ENCODE peak calls at places on chromosome 3, in ten cellular contexts. F, U, P, H, R, Q, M, L, C and X are unnamed samples.

GRCh38 chr3:41880387-41880786 is 81.5 kb downstream of the ULK4 start:
- DNase-seq in F (no peak), M (no peak), U (no peak), C (no peak), H (no peak), R (no peak), Q (no peak), L (no peak), P (no peak), X (no peak)

GRCh38 chr3:125589743-125590142 is 5.6 kb downstream of the OSBPL11 start:
- DNase-seq in Q (no peak), P (no peak), C (no peak), M (no peak), F (no peak), L (peak), H (no peak), R (no peak), U (peak), X (no peak)

GRCh38 chr3:46887980-46888494 is 10.5 kb downstream of the PTH1R start:
- DNase-seq in C (no peak), P (no peak), H (no peak), L (no peak), U (no peak), M (no peak), F (no peak), Q (no peak), R (no peak), X (no peak)

GRCh38 chr3:160691151-160691550 is 14.2 kb downstream of the ARL14 start:
- DNase-seq in F (no peak), Q (no peak), R (no peak), U (no peak), C (no peak), L (no peak), H (no peak), M (no peak), P (no peak), X (no peak)

GRCh38 chr3:27089063-27089462 is 280.1 kb downstream of the NEK10 start:
- DNase-seq in Q (no peak), L (peak), M (no peak), U (no peak), P (peak), C (no peak), R (no peak), H (no peak), F (no peak), X (no peak)

GRCh38 chr3:42608586-42608985 is 8.1 kb downstream of the NKTR start:
- DNase-seq in P (no peak), M (no peak), L (peak), Q (peak), F (no peak), R (no peak), U (no peak), H (no peak), C (no peak), X (no peak)

GRCh38 chr3:16183601-16184270 is 9.3 kb downstream of the GALNT15 start:
- DNase-seq in M (no peak), P (no peak), U (no peak), H (peak), F (no peak), L (peak), Q (peak), R (no peak), C (no peak), X (no peak)

GRCh38 chr3:49133226-49133951 is 539 bp upstream of the LAMB2 start:
- DNase-seq in C (no peak), M (peak), H (peak), F (no peak), R (peak), Q (peak), P (peak), L (peak), U (no peak), X (no peak)

GRCh38 chr3:82715091-82715856 is 953.8 kb upstream of the GBE1 start:
- DNase-seq in M (no peak), C (no peak), L (no peak), H (no peak), P (peak), U (no peak), R (peak), Q (no peak), F (no peak), X (no peak)

GRCh38 chr3:65338571-65338970 is 650.8 kb upstream of the ADAMTS9 start:
- DNase-seq in M (no peak), P (no peak), Q (no peak), L (peak), F (no peak), U (no peak), H (no peak), C (no peak), R (no peak), X (no peak)

GRCh38 chr3:32177702-32178198 is 60.7 kb upstream of the CMTM8 start:
- DNase-seq in U (peak), C (peak), F (peak), H (no peak), R (peak), M (peak), Q (peak), L (peak), P (no peak), X (peak)

GRCh38 chr3:8864570-8865350 is 95.3 kb upstream of the OXTR start:
- DNase-seq in H (no peak), Q (no peak), U (no peak), M (no peak), R (no peak), P (no peak), C (no peak), L (no peak), F (no peak), X (no peak)

GRCh38 chr3:179526989-179527391 is 35.7 kb upstream of the ACTL6A start:
- DNase-seq in P (peak), F (no peak), H (no peak), M (peak), C (no peak), Q (peak), L (peak), R (peak), U (no peak), X (no peak)

GRCh38 chr3:175270199-175270837 is 411.2 kb downstream of the NAALADL2 start:
- DNase-seq in F (no peak), R (no peak), Q (peak), P (no peak), L (peak), C (no peak), H (no peak), U (no peak), M (peak), X (no peak)

GRCh38 chr3:188776447-188776846 is 395.3 kb upstream of the TPRG1 start:
- DNase-seq in C (no peak), H (no peak), F (no peak), L (peak), U (no peak), R (no peak), Q (peak), M (no peak), P (no peak), X (no peak)

GRCh38 chr3:55728461-55729100 is 241.5 kb upstream of the WNT5A start:
- DNase-seq in Q (no peak), F (no peak), H (no peak), R (no peak), C (no peak), M (no peak), U (no peak), P (no peak), L (no peak), X (no peak)

GRCh38 chr3:28328188-28329151 is 20.1 kb upstream of the ZCWPW2 start:
- DNase-seq in F (no peak), C (no peak), R (no peak), M (peak), Q (peak), P (no peak), L (peak), H (no peak), U (peak), X (peak)

GRCh38 chr3:71453319-71453718 is 130.2 kb downstream of the FOXP1 start:
- DNase-seq in U (no peak), M (no peak), H (no peak), L (no peak), P (no peak), R (no peak), Q (no peak), C (no peak), F (no peak), X (no peak)

GRCh38 chr3:57252404-57252803 is 24.9 kb downstream of the APPL1 start:
- DNase-seq in F (no peak), C (no peak), R (no peak), M (no peak), U (no peak), Q (no peak), P (no peak), H (no peak), L (no peak), X (no peak)

GRCh38 chr3:69567026-69567767 is 172.1 kb upstream of the MITF start:
- DNase-seq in C (no peak), F (no peak), Q (no peak), R (no peak), U (no peak), P (no peak), H (no peak), M (no peak), L (no peak), X (no peak)

GRCh38 chr3:113157408-113157980 is 53.9 kb upstream of the BOC start:
- DNase-seq in R (no peak), C (no peak), F (no peak), Q (no peak), H (no peak), M (no peak), L (no peak), P (peak), U (no peak), X (no peak)

GRCh38 chr3:185176756-185177359 is 24.0 kb upstream of the C3orf70 start:
- DNase-seq in H (no peak), F (peak), L (peak), Q (peak), U (peak), P (no peak), M (peak), C (peak), R (peak), X (peak)

GRCh38 chr3:126129408-126129891 is 45.5 kb upstream of the SLC41A3 start:
- DNase-seq in Q (peak), F (no peak), M (no peak), P (peak), L (peak), R (peak), C (no peak), U (no peak), H (peak), X (no peak)

GRCh38 chr3:3798641-3799113 is 554 bp upstream of the LRRN1 start:
- DNase-seq in L (peak), F (peak), Q (no peak), P (no peak), H (peak), U (no peak), M (no peak), C (peak), R (peak), X (peak)

GRCh38 chr3:175057406-175057805 is 198.3 kb downstream of the NAALADL2 start:
- DNase-seq in M (peak), H (no peak), U (no peak), F (no peak), Q (no peak), C (no peak), L (no peak), R (no peak), P (no peak), X (no peak)

GRCh38 chr3:45347329-45348000 is 40.9 kb upstream of the LARS2 start:
- DNase-seq in L (no peak), C (no peak), H (no peak), Q (peak), F (no peak), U (no peak), P (no peak), R (no peak), M (no peak), X (no peak)

GRCh38 chr3:52811452-52812011 is 16.9 kb downstream of the ITIH3 start:
- DNase-seq in P (no peak), R (no peak), M (peak), L (no peak), H (no peak), F (no peak), C (no peak), U (no peak), Q (no peak), X (no peak)

GRCh38 chr3:33250712-33251111 is 26.5 kb upstream of the FBXL2 start:
- DNase-seq in F (no peak), P (no peak), H (no peak), M (no peak), C (no peak), R (no peak), U (no peak), L (peak), Q (peak), X (no peak)

GRCh38 chr3:7172996-7173395 is 312.1 kb downstream of the GRM7 start:
- DNase-seq in F (no peak), R (no peak), L (no peak), H (no peak), M (no peak), Q (no peak), C (no peak), U (no peak), P (no peak), X (no peak)

GRCh38 chr3:188900421-188900941 is 271.3 kb upstream of the TPRG1 start:
- DNase-seq in H (no peak), F (no peak), U (no peak), Q (peak), C (no peak), L (peak), R (no peak), P (no peak), M (no peak), X (no peak)

GRCh38 chr3:38649500-38650247 is at the start of gene SCN5A:
- DNase-seq in M (peak), Q (peak), R (peak), C (peak), P (peak), L (peak), F (peak), U (no peak), H (no peak), X (peak)

GRCh38 chr3:136984837-136985236 is 27.1 kb downstream of the IL20RB start:
- DNase-seq in M (no peak), C (no peak), R (no peak), H (no peak), F (no peak), P (peak), Q (peak), L (peak), U (no peak), X (no peak)

GRCh38 chr3:48478631-48479555 is 25.1 kb downstream of the SHISA5 start:
- DNase-seq in F (no peak), U (peak), L (no peak), C (peak), M (no peak), P (no peak), R (no peak), H (no peak), Q (no peak), X (peak)

GRCh38 chr3:10283638-10284037 is 9.1 kb downstream of the GHRL start:
- DNase-seq in H (no peak), M (peak), C (no peak), U (no peak), P (peak), L (no peak), R (no peak), Q (no peak), F (no peak), X (no peak)

GRCh38 chr3:197337656-197338055 is 39.2 kb upstream of the DLG1 start:
- DNase-seq in M (no peak), L (peak), F (no peak), P (no peak), U (no peak), R (no peak), C (no peak), Q (no peak), H (no peak), X (no peak)

GRCh38 chr3:144429719-144430121 is 458.1 kb downstream of the DIPK2A start:
- DNase-seq in F (no peak), R (no peak), C (no peak), Q (no peak), U (no peak), H (no peak), M (no peak), P (no peak), L (no peak), X (no peak)

GRCh38 chr3:185734725-185735096 is 90.1 kb downstream of the IGF2BP2 start:
- DNase-seq in Q (no peak), F (no peak), M (no peak), R (no peak), H (no peak), U (no peak), L (no peak), C (no peak), P (no peak), X (no peak)

GRCh38 chr3:65178703-65179102 is 490.9 kb upstream of the ADAMTS9 start:
- DNase-seq in U (no peak), M (no peak), R (no peak), C (no peak), Q (peak), P (no peak), L (peak), F (no peak), H (no peak), X (no peak)